ENCODE peak calls at places on chromosomes 4 and X, in nine cellular contexts. T is right atrium auricular region, Y is neural progenitor cell, M is breast epithelium, F is PC-9, B is fibroblast of lung, O is transverse colon, N is cardiac muscle cell, C is adipocyte. P is an unnamed sample.
A peak's percentile ranks its signal among the peaks of the same experiment; 100 is the strongest.

GRCh38 chrX:15549189-15550012 is 48.8 kb downstream of the BMX start:
- DNase-seq in C (no peak), N (no peak), O (no peak), T (no peak), F (no peak), M (no peak), Y (no peak), B (no peak), P (no peak)

GRCh38 chr4:40564815-40565505 is 64.7 kb downstream of the RBM47 start:
- DNase-seq in Y (no peak), N (peak; percentile 86), B (no peak), O (no peak), M (no peak), T (no peak), C (peak; percentile 31), F (no peak), P (no peak)

GRCh38 chr4:41157009-41157408 is 57.3 kb downstream of the APBB2 start:
- DNase-seq in B (no peak), C (no peak), N (no peak), F (no peak), M (no peak), O (peak; percentile 48), Y (no peak), T (no peak), P (no peak)

GRCh38 chr4:150321113-150321512 is 242.9 kb downstream of the DCLK2 start:
- DNase-seq in T (no peak), Y (no peak), B (no peak), M (no peak), N (no peak), O (no peak), F (no peak), C (no peak), P (no peak)

GRCh38 chr4:162510115-162510514 is 346.3 kb upstream of the FSTL5 start:
- DNase-seq in C (no peak), O (no peak), Y (peak; percentile 19), T (no peak), F (no peak), M (no peak), B (no peak), N (no peak), P (no peak)

GRCh38 chr4:80413096-80413495 is 77.6 kb downstream of the CFAP299 start:
- DNase-seq in B (no peak), O (no peak), N (no peak), M (no peak), Y (no peak), T (no peak), F (no peak), C (no peak), P (no peak)

GRCh38 chr4:157886650-157887049 is 286.2 kb downstream of the GASK1B start:
- DNase-seq in T (no peak), O (no peak), F (no peak), C (no peak), M (no peak), N (no peak), B (no peak), Y (no peak), P (no peak)

GRCh38 chrX:15235001-15235400 is 34.9 kb downstream of the ASB9 start:
- DNase-seq in B (no peak), O (no peak), N (no peak), C (no peak), Y (no peak), T (no peak), F (no peak), M (no peak), P (no peak)

GRCh38 chr4:154958621-154959358 is 177.7 kb downstream of the RBM46 start:
- DNase-seq in C (peak; percentile 38), Y (no peak), T (no peak), M (no peak), O (peak; percentile 19), B (peak; percentile 27), F (no peak), N (peak; percentile 13), P (no peak)

GRCh38 chr4:186767794-186768193 is 44.1 kb upstream of the FAT1 start:
- DNase-seq in N (no peak), C (no peak), Y (no peak), F (no peak), B (no peak), M (no peak), O (no peak), T (no peak), P (no peak)

GRCh38 chrX:40262641-40263560 is 165.1 kb upstream of the BCOR start:
- DNase-seq in M (peak; percentile 30), F (peak; percentile 43), B (peak; percentile 60), T (no peak), O (no peak), Y (no peak), N (peak; percentile 24), C (peak; percentile 48), P (no peak)

GRCh38 chr4:40514409-40515025 is 115.1 kb downstream of the RBM47 start:
- DNase-seq in Y (no peak), O (peak; percentile 87), F (peak; percentile 33), C (no peak), N (no peak), M (no peak), B (no peak), T (no peak), P (no peak)

GRCh38 chrX:132592880-132593279 is 104.0 kb upstream of the MBNL3 start:
- DNase-seq in T (no peak), Y (peak; percentile 49), B (peak; percentile 40), C (peak; percentile 51), N (peak; percentile 49), F (no peak), O (no peak), M (no peak), P (no peak)

DNA sequence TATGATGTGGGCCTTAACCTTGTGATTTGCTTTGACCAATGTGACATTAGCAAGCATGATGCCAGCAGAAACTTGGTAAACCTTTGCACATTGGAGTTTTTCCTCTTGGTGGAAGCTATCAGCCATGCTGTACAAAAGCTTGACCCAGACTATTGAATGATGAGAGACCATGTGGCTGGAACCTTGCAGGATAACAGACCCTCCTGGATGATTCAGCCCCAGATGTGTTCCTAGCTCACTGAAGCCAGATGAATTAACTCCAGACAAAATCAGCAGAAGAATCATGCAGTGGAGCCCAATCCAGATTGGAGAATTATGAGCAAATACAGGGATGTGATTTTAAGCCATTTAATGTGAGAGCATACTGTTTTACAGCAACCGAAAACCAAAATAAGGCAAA is 16.8 kb downstream of the SPARCL1 start:
- DNase-seq in C (no peak), N (no peak), O (no peak), Y (no peak), T (no peak), F (no peak), B (no peak), M (no peak), P (no peak)
- H3K4me1 ChIP-seq in C (peaks cover 11% of the 10 kb centered on the region), N (no peaks in the 10 kb centered on the region), O (no peaks in the 10 kb centered on the region), Y (no peaks in the 10 kb centered on the region), T (peaks cover 66% of the 10 kb centered on the region), F (no peaks in the 10 kb centered on the region), B (peaks cover 3% of the 10 kb centered on the region), M (no peaks in the 10 kb centered on the region), P (no peaks in the 10 kb centered on the region)

GRCh38 chr4:140048419-140049022 is 105.5 kb downstream of the MAML3 start:
- DNase-seq in T (no peak), Y (no peak), M (no peak), F (no peak), B (no peak), C (no peak), N (no peak), O (no peak), P (no peak)
- H3K4me1 ChIP-seq in T (peaks cover 40% of the 10 kb centered on the region), Y (peaks cover 52% of the 10 kb centered on the region), M (peaks cover 6% of the 10 kb centered on the region), F (peaks cover 65% of the 10 kb centered on the region), B (peaks cover 2% of the 10 kb centered on the region), C (peaks cover 17% of the 10 kb centered on the region), N (peaks cover 76% of the 10 kb centered on the region), O (peaks cover 13% of the 10 kb centered on the region), P (peaks cover 47% of the 10 kb centered on the region)

GRCh38 chrX:65690057-65690855 is 22.8 kb downstream of the MSN start:
- DNase-seq in B (peak; percentile 53), Y (no peak), F (no peak), M (no peak), N (no peak), C (peak; percentile 48), O (no peak), T (peak; percentile 70), P (peak; percentile 60)
- H3K4me1 ChIP-seq in B (peaks cover 20% of the 10 kb centered on the region), Y (no peaks in the 10 kb centered on the region), F (peaks cover 17% of the 10 kb centered on the region), M (no peaks in the 10 kb centered on the region), N (no peaks in the 10 kb centered on the region), C (peaks cover 57% of the 10 kb centered on the region), O (no peaks in the 10 kb centered on the region), T (peaks cover 84% of the 10 kb centered on the region), P (peaks cover 39% of the 10 kb centered on the region)

GRCh38 chr4:23889368-23889767 is 479 bp downstream of the PPARGC1A start:
- DNase-seq in F (no peak), C (peak; percentile 12), N (no peak), O (no peak), Y (no peak), B (peak; percentile 51), M (no peak), T (no peak), P (no peak)

GRCh38 chr4:23885943-23886590 is 3.8 kb downstream of the PPARGC1A start:
- DNase-seq in Y (no peak), B (no peak), T (no peak), F (no peak), M (no peak), O (no peak), N (no peak), C (no peak), P (no peak)

GRCh38 chr4:23887989-23888388 is 1.9 kb downstream of the PPARGC1A start:
- DNase-seq in C (no peak), T (no peak), O (no peak), Y (no peak), N (no peak), B (no peak), F (no peak), M (no peak), P (peak; percentile 53)

GRCh38 chr4:23888421-23889319 is 1.2 kb downstream of the PPARGC1A start:
- DNase-seq in Y (peak; percentile 29), C (peak; percentile 55), N (peak; percentile 83), O (no peak), M (no peak), B (peak; percentile 69), T (no peak), F (no peak), P (no peak)

GRCh38 chr4:23887173-23887572 is 2.7 kb downstream of the PPARGC1A start:
- DNase-seq in N (no peak), F (no peak), M (no peak), Y (no peak), O (no peak), B (no peak), T (no peak), C (no peak), P (no peak)
- H3K4me1 ChIP-seq in N (peaks cover 46% of the 10 kb centered on the region), F (no peaks in the 10 kb centered on the region), M (peaks cover 4% of the 10 kb centered on the region), Y (peaks cover 24% of the 10 kb centered on the region), O (no peaks in the 10 kb centered on the region), B (peaks cover 3% of the 10 kb centered on the region), T (peaks cover 25% of the 10 kb centered on the region), C (peaks cover 66% of the 10 kb centered on the region), P (peaks cover 22% of the 10 kb centered on the region)

DNA sequence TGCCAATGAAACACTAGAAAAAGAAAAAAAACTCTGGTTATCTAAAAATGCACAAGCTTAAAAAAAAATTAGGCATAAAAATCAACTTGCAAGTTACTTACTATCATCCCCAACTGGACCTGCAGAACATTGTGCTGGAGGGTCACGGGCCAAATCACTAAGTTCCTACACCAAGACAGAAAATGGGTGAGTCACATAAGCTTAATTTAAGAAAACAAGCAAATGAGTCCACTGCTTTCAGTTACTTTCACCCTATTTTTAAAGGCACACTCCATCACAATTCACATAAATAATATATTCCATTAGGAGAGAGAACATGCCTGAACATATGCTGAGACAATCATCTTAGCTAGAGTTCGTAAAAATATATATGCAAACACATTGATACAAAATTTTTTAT is 17.7 kb downstream of the UBE2D3 start:
- DNase-seq in O (no peak), Y (no peak), M (no peak), N (no peak), F (no peak), T (no peak), B (peak; percentile 51), C (peak; percentile 40), P (no peak)
- H3K4me1 ChIP-seq in O (peaks cover 18% of the 10 kb centered on the region), Y (peaks cover 33% of the 10 kb centered on the region), M (peaks cover 5% of the 10 kb centered on the region), N (peaks cover 16% of the 10 kb centered on the region), F (no peaks in the 10 kb centered on the region), T (peaks cover 62% of the 10 kb centered on the region), B (peaks cover 5% of the 10 kb centered on the region), C (peaks cover 65% of the 10 kb centered on the region), P (peaks cover 86% of the 10 kb centered on the region)

P was measured in psoas muscle.